ENCODE peak calls at places on chromosomes 12 and 14, in five cellular contexts. D is GM23248, H is lung, W is coronary artery, A is thyroid gland. U is an unnamed sample.

GRCh38 chr14:22895402-22895801 is 12.4 kb downstream of the REM2 start:
- DNase-seq in D (no peak), H (no peak), A (no peak), W (no peak), U (no peak)

GRCh38 chr12:62146323-62146722 is 113.9 kb upstream of the USP15 start:
- DNase-seq in D (no peak), A (no peak), W (no peak), H (no peak), U (no peak)

GRCh38 chr12:34402899-34403705 is 380.8 kb downstream of the ALG10 start:
- DNase-seq in W (peak; percentile 58), A (peak; percentile 1), D (no peak), H (peak; percentile 27), U (no peak)

GRCh38 chr12:95601091-95601490 is 49.8 kb upstream of the USP44 start:
- DNase-seq in D (no peak), A (no peak), W (no peak), H (no peak), U (no peak)

GRCh38 chr12:52205584-52206308 is 13.9 kb upstream of the KRT80 start:
- DNase-seq in D (no peak), W (no peak), A (no peak), H (no peak), U (no peak)

GRCh38 chr14:21521526-21521925 is 4.6 kb downstream of the SALL2 start:
- DNase-seq in H (peak; percentile 59), W (no peak), D (peak; percentile 83), A (peak; percentile 44), U (no peak)

GRCh38 chr12:81450920-81451739 is 308.0 kb downstream of the PPFIA2 start:
- DNase-seq in W (no peak), D (peak; percentile 79), H (peak; percentile 29), A (peak; percentile 32), U (peak; percentile 2)

GRCh38 chr12:3381059-3382047 is 109.7 kb upstream of the PRMT8 start:
- DNase-seq in H (no peak), D (peak; percentile 1), A (peak; percentile 21), W (no peak), U (no peak)

GRCh38 chr12:51028126-51028810 is 2.1 kb upstream of the SLC11A2 start:
- DNase-seq in A (peak; percentile 49), D (peak; percentile 77), W (no peak), H (peak; percentile 64), U (peak; percentile 10)

GRCh38 chr12:110661337-110661972 is 27.5 kb downstream of the HVCN1 start:
- DNase-seq in A (peak; percentile 20), W (no peak), H (peak; percentile 33), D (no peak), U (no peak)

GRCh38 chr12:66881401-66881800 is 202.5 kb upstream of the GRIP1 start:
- DNase-seq in H (no peak), A (no peak), D (no peak), W (no peak), U (no peak)

GRCh38 chr14:39430762-39431415 is 1.3 kb downstream of the FBXO33 start:
- DNase-seq in H (no peak), D (peak; percentile 62), W (no peak), A (no peak), U (no peak)

GRCh38 chr14:57122129-57122528 is 146.6 kb downstream of the EXOC5 start:
- DNase-seq in W (no peak), H (no peak), D (no peak), A (no peak), U (no peak)

GRCh38 chr14:103073367-103073875 is 10.6 kb upstream of the LBHD2 start:
- DNase-seq in H (no peak), A (no peak), D (no peak), W (peak; percentile 67), U (no peak)

GRCh38 chr12:122326597-122326996 is 60.3 kb upstream of the VPS33A start:
- DNase-seq in H (no peak), W (no peak), D (no peak), A (no peak), U (no peak)

GRCh38 chr12:6292606-6293005 is 17.9 kb upstream of the PLEKHG6 start:
- DNase-seq in W (no peak), H (no peak), D (peak; percentile 92), A (no peak), U (no peak)

GRCh38 chr14:21192447-21192822 is 36.6 kb upstream of the OR5AU1 start:
- DNase-seq in H (no peak), D (no peak), W (no peak), A (no peak), U (no peak)

GRCh38 chr14:67167420-67168109 is 21.7 kb upstream of the GARIN2 start:
- DNase-seq in H (no peak), A (no peak), W (no peak), D (peak; percentile 25), U (no peak)

GRCh38 chr12:93638095-93638494 is 39.1 kb upstream of the CRADD start:
- DNase-seq in A (no peak), H (no peak), W (no peak), D (peak; percentile 42), U (no peak)

GRCh38 chr12:46160081-46160980 is 108.5 kb downstream of the SLC38A1 start:
- DNase-seq in A (peak; percentile 84), W (no peak), D (peak; percentile 92), H (no peak), U (no peak)

GRCh38 chr14:39212034-39212433 is 21.7 kb upstream of the MIA2 start:
- DNase-seq in D (no peak), H (no peak), A (no peak), W (no peak), U (no peak)

GRCh38 chr14:105912641-105913180 is 386.3 kb downstream of the TMEM121 start:
- DNase-seq in H (no peak), D (no peak), W (no peak), A (no peak), U (no peak)

GRCh38 chr12:112107306-112107705 is 1.3 kb downstream of the NAA25 start:
- DNase-seq in A (no peak), H (no peak), W (no peak), D (peak; percentile 45), U (no peak)

GRCh38 chr12:29782285-29782820 is 1.4 kb downstream of the TMTC1 start:
- DNase-seq in W (no peak), A (no peak), H (no peak), D (peak; percentile 89), U (no peak)

GRCh38 chr14:24098927-24099813 is 5.1 kb downstream of the PCK2 start:
- DNase-seq in H (no peak), W (no peak), D (no peak), A (peak; percentile 26), U (no peak)
- H3K27ac ChIP-seq in H (no peak overlapping the region), W (no peak overlapping the region), D (no peak overlapping the region), A (no peak overlapping the region), U (no peak overlapping the region)

DNA sequence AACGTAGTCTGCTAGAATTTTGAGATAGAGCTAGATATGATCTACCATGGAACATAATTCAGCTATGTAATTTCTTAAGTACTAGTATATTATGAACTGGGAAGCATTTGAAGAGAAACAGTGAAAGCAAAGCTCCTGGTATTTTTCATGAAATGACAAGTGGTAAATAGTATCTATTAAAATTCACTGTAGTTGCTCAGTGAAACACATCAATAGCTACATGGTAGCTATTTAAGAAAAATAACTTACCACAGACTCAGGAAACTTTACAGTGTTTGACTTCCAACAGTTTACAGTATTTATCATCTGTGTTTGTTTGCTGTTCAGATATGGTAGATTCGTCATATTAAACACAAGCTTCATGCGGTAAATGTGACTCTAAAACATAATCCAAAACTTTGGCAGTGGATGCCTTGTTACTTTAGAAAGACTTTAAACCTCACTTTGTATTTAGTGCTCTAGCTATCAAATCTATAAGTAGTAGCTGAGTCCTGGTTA is 25.2 kb downstream of the WNK1 start:
- DNase-seq in A (no peak), H (no peak), D (no peak), W (no peak), U (no peak)
- H3K27ac ChIP-seq in A (no peak overlapping the region), H (no peak overlapping the region), D (no peak overlapping the region), W (no peak overlapping the region), U (no peak overlapping the region)

DNA sequence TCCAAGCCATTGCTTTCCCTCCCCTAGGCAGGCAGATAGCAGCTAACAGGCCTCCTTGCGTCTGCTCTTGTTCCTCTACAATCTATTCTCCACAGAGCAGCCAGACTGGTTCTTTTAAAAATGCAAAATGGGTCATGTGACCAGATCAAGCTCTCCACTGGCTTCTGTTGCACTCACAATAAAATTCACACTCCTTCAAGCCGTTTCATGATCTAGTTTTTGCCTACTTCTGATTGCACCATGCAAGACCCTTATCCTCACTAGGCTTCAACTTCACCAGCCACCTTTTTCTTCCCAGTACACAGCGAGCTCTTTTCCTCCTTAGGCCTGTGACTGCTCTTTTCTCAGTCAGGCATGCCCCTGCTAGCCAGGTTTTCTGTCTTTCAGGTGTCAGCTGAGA is 6.1 kb upstream of the KRAS start:
- DNase-seq in A (peak; percentile 36), D (no peak), W (no peak), H (no peak), U (no peak)
- H3K27ac ChIP-seq in A (peak overlapping the region; percentile 79), D (no peak overlapping the region), W (no peak overlapping the region), H (peak overlapping the region; percentile 16), U (no peak overlapping the region)

DNA sequence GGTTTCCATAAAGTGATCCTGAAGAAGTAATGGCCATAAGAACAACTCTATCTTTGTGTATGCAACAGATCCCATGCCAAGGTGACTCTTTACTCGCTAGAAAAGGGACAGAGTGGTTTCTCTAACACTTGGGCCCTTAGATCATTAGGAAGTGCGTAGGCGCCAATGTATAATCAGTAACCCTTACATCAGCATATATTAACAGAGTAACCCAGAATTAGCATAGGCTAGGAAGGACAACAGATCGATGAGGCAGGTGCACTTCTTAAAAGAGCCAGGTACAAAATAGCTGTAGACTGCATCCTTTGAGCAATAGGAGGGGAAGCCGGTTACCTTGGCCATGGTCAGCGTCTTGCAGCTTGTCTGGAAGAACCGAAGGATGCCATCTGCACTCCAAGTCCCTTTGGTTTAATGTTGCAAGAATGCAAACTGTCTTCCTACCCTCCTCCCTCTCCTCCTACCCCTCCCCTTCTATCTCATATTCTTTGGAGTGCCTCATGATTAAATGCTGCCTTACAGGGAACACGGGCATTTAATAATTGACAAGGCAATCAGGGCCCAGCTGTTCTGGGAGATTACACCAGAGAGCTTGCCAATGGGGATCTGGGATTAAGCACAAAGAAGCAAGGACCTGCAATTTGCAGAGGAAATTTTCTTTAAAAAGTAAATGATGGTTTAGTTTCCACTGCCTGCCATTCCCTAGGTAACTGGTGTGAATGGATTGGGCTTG is 8.0 kb downstream of the GSG1 start:
- DNase-seq in D (no peak), H (no peak), A (no peak), W (no peak), U (no peak)
- H3K27ac ChIP-seq in D (peak overlapping the region; percentile 67), H (no peak overlapping the region), A (no peak overlapping the region), W (no peak overlapping the region), U (no peak overlapping the region)

GRCh38 chr12:12540261-12541013 is 22.2 kb downstream of the DUSP16 start:
- DNase-seq in W (no peak), H (no peak), A (no peak), D (no peak), U (no peak)
- H3K27ac ChIP-seq in W (no peak overlapping the region), H (no peak overlapping the region), A (no peak overlapping the region), D (no peak overlapping the region), U (no peak overlapping the region)

GRCh38 chr12:124170756-124171155 is 124.1 kb upstream of the RFLNA start:
- DNase-seq in H (no peak), A (no peak), D (peak; percentile 47), W (no peak), U (no peak)

GRCh38 chr12:124172646-124173045 is 122.2 kb upstream of the RFLNA start:
- DNase-seq in A (no peak), H (no peak), D (peak; percentile 85), W (no peak), U (no peak)

GRCh38 chr12:124169577-124169976 is 125.3 kb upstream of the RFLNA start:
- DNase-seq in D (no peak), W (no peak), A (no peak), H (no peak), U (no peak)

GRCh38 chr12:124173692-124174091 is 121.2 kb upstream of the RFLNA start:
- DNase-seq in H (no peak), A (no peak), D (no peak), W (no peak), U (no peak)

GRCh38 chr12:124171231-124171985 is 123.5 kb upstream of the RFLNA start:
- DNase-seq in W (no peak), A (no peak), H (no peak), D (peak; percentile 18), U (no peak)
- H3K27ac ChIP-seq in W (no peak overlapping the region), A (no peak overlapping the region), H (no peak overlapping the region), D (peak overlapping the region; percentile 79), U (no peak overlapping the region)

U was measured in substantia nigra.